ENCODE peak calls at places on chromosomes 7 and 10, in seven cellular contexts. T is neural progenitor cell, P is GM23248, S is HCT116, H is hepatocyte, E is PC-3, Q is SK-N-SH. R is an unnamed sample.
A peak's percentile ranks its signal among the peaks of the same experiment; 100 is the strongest.

GRCh38 chr7:155425946-155426345 is 32.0 kb upstream of the EN2 start:
- DNase-seq in T (no peak), P (no peak), S (no peak), H (no peak), E (no peak), Q (no peak), R (no peak)

GRCh38 chr7:7969306-7970112 is 913 bp downstream of the GLCCI1 start:
- DNase-seq in T (peak; percentile 61), P (peak; percentile 63), S (no peak), H (peak; percentile 62), E (peak; percentile 33), Q (no peak), R (peak; percentile 82)

GRCh38 chr7:132410385-132410784 is 165.9 kb downstream of the PLXNA4 start:
- DNase-seq in T (no peak), P (peak; percentile 37), S (no peak), H (peak; percentile 22), E (no peak), Q (no peak), R (no peak)

GRCh38 chr10:71998840-71999194 is 34.6 kb downstream of the CHST3 start:
- DNase-seq in T (no peak), P (peak; percentile 87), S (no peak), H (peak; percentile 75), E (peak; percentile 86), Q (peak; percentile 67), R (no peak)

GRCh38 chr10:43816351-43817321 is 168.0 kb upstream of the ZNF32 start:
- DNase-seq in T (no peak), P (peak; percentile 93), S (no peak), H (peak; percentile 58), E (peak; percentile 50), Q (peak; percentile 58), R (peak; percentile 51)

GRCh38 chr7:117132385-117133120 is 179.3 kb downstream of the ST7 start:
- DNase-seq in T (no peak), P (peak; percentile 97), S (peak; percentile 42), H (no peak), E (peak; percentile 93), Q (no peak), R (no peak)

GRCh38 chr7:4753610-4754432 is 21.6 kb upstream of the AP5Z1 start:
- DNase-seq in T (peak; percentile 85), P (peak; percentile 66), S (peak; percentile 51), H (peak; percentile 86), E (peak; percentile 79), Q (peak; percentile 95), R (peak; percentile 71)

GRCh38 chr7:101857358-101857794 is 40.0 kb downstream of the CUX1 start:
- DNase-seq in T (no peak), P (no peak), S (no peak), H (no peak), E (no peak), Q (peak; percentile 65), R (no peak)

GRCh38 chr10:14626126-14626525 is 148.6 kb downstream of the FAM107B start:
- DNase-seq in T (no peak), P (no peak), S (no peak), H (no peak), E (no peak), Q (no peak), R (no peak)

GRCh38 chr7:116809636-116810266 is 52.6 kb upstream of the CAPZA2 start:
- DNase-seq in T (peak; percentile 80), P (peak; percentile 83), S (peak; percentile 67), H (peak; percentile 88), E (peak; percentile 87), Q (peak; percentile 47), R (peak; percentile 59)

GRCh38 chr10:116809528-116810500 is 39.5 kb upstream of the ENO4 start:
- DNase-seq in T (peak; percentile 62), P (peak; percentile 33), S (peak; percentile 31), H (peak; percentile 42), E (no peak), Q (peak; percentile 70), R (no peak)

GRCh38 chr7:75727881-75728592 is 10.7 kb downstream of the HIP1 start:
- DNase-seq in T (no peak), P (peak; percentile 31), S (peak; percentile 77), H (no peak), E (peak; percentile 92), Q (no peak), R (peak; percentile 53)

GRCh38 chr7:79292834-79293233 is 160.6 kb downstream of the MAGI2 start:
- DNase-seq in T (no peak), P (no peak), S (no peak), H (no peak), E (no peak), Q (no peak), R (no peak)

GRCh38 chr10:86400705-86401587 is 34.4 kb upstream of the GRID1 start:
- DNase-seq in T (peak; percentile 69), P (peak; percentile 72), S (peak; percentile 8), H (peak; percentile 74), E (peak; percentile 34), Q (peak; percentile 81), R (peak; percentile 59)

GRCh38 chr7:137718360-137718759 is 128.4 kb downstream of the DGKI start:
- DNase-seq in T (no peak), P (peak; percentile 8), S (no peak), H (no peak), E (no peak), Q (no peak), R (no peak)

GRCh38 chr10:125375210-125375609 is 214.8 kb upstream of the CTBP2 start:
- DNase-seq in T (no peak), P (no peak), S (peak; percentile 29), H (no peak), E (peak; percentile 22), Q (no peak), R (no peak)
- TF ChIP-seq EZH2phosphoT487 in T (no peak), P (no peak), S (no peak), H (no peak), E (no peak), Q (no peak), R (no peak)

GRCh38 chr7:50317697-50318640 is 13.5 kb downstream of the IKZF1 start:
- DNase-seq in T (no peak), P (no peak), S (no peak), H (no peak), E (no peak), Q (no peak), R (no peak)
- H3K4me2 ChIP-seq in T (no peak overlapping the region), P (no peak overlapping the region), S (no peak overlapping the region), H (no peak overlapping the region), E (no peak overlapping the region), Q (no peak overlapping the region), R (peak overlapping the region; percentile 99)

GRCh38 chr7:37916017-37916672 is 472 bp downstream of the SFRP4 start:
- DNase-seq in T (peak; percentile 33), P (no peak), S (no peak), H (peak; percentile 41), E (no peak), Q (peak; percentile 63), R (no peak)
- TF ChIP-seq EZH2phosphoT487 in T (peak; percentile 76), P (no peak), S (no peak), H (no peak), E (no peak), Q (no peak), R (no peak)

GRCh38 chr7:114852275-114852674 is 69.6 kb upstream of the MDFIC start:
- DNase-seq in T (no peak), P (no peak), S (no peak), H (no peak), E (no peak), Q (no peak), R (no peak)
- H3K4me2 ChIP-seq in T (no peak overlapping the region), P (no peak overlapping the region), S (no peak overlapping the region), H (no peak overlapping the region), E (no peak overlapping the region), Q (no peak overlapping the region), R (no peak overlapping the region)

DNA sequence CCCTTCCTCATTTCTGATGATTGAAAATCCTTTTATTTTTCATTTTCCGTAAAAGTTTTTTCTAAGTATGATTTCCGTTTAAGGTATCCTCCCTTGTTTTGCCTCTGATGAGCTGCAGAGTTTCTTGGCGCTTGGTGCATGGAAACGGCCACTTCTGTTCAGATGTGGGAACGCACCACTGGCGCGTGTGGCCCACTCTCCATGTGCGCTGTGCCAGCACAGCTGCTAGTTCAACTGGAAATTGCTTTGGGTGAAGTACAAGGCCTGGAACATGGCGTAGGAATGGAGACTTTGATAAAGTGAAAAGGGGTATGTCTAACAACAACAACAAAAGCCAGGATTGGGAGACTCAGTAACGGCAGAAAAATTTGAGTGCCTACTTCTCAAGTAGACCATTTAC is 364.1 kb downstream of the SUGCT start:
- DNase-seq in T (no peak), P (no peak), S (no peak), H (no peak), E (no peak), Q (no peak), R (no peak)
- TF ChIP-seq EZH2phosphoT487 in T (no peak), P (no peak), S (no peak), H (no peak), E (no peak), Q (no peak), R (no peak)

DNA sequence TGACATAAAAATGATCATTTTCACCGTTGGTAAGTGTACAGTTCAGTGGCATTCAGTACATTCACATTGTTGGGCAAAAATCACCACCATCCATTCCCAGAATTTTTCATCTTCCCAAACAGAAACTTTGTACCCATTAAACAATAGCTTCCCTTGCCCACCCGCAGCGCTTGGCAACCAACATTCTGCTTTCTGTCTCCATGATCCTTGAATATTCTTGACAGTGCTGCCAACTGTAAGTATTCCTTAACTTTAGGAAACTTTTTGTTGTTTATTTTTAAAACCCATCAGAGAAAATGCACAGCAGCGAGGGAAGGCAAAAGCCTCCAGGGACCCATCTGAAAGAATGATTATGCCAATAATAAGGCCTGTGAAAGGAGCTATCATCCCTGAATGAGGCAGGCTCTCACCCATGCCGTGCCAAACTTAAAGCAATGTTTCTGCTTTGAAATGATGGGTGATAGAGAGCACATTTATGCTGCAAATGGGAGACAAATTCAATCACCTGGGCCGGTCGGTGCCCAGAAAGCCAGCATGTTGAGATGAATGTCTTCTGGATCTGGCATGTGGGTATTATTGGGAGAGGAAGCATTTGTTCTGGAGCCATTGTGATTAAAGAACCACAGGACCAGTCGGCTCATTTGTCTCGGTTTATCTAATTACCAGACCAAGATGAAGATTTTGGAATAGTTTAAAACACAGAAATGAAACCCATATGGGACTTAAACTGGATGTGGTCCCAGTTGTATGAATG is 202.1 kb upstream of the NPVF start:
- DNase-seq in T (no peak), P (no peak), S (no peak), H (no peak), E (no peak), Q (peak; percentile 28), R (no peak)
- H3K4me2 ChIP-seq in T (no peak overlapping the region), P (no peak overlapping the region), S (no peak overlapping the region), H (no peak overlapping the region), E (no peak overlapping the region), Q (no peak overlapping the region), R (no peak overlapping the region)

GRCh38 chr10:131015271-131015670 is 296.2 kb downstream of the TCERG1L start:
- DNase-seq in T (no peak), P (no peak), S (no peak), H (no peak), E (no peak), Q (no peak), R (no peak)
- TF ChIP-seq EZH2phosphoT487 in T (no peak), P (no peak), S (no peak), H (no peak), E (no peak), Q (no peak), R (no peak)

R was measured in OCI-LY7.